ENCODE peak calls at places on chromosomes 5 and 9, in four cellular contexts. X, Q, P and S are unnamed samples.
A peak's percentile ranks its signal among the peaks of the same experiment; 100 is the strongest.

GRCh38 chr5:72746736-72747135 is 69.7 kb upstream of the TNPO1 start:
- DNase-seq in P (no peak), X (no peak), Q (no peak), S (no peak)

GRCh38 chr5:180673371-180674252 is 24.2 kb upstream of the FLT4 start:
- DNase-seq in P (no peak), Q (no peak), X (no peak), S (peak; percentile 50)

GRCh38 chr5:150058480-150059126 is 27.8 kb downstream of the CSF1R start:
- DNase-seq in X (no peak), Q (peak; percentile 66), P (no peak), S (no peak)

GRCh38 chr9:116661037-116661954 is 25.8 kb upstream of the TRIM32 start:
- DNase-seq in Q (peak; percentile 58), P (peak; percentile 57), X (peak; percentile 62), S (no peak)

GRCh38 chr9:137534256-137535119 is 15.7 kb downstream of the PNPLA7 start:
- DNase-seq in Q (peak; percentile 69), P (peak; percentile 81), X (peak; percentile 69), S (no peak)

GRCh38 chr5:96726802-96727201 is 64.6 kb downstream of the CAST start:
- DNase-seq in Q (no peak), P (no peak), X (no peak), S (no peak)

GRCh38 chr9:19146441-19146840 is 19.1 kb upstream of the PLIN2 start:
- DNase-seq in Q (no peak), P (no peak), X (no peak), S (no peak)

GRCh38 chr5:14937277-14937676 is 65.7 kb upstream of the ANKH start:
- DNase-seq in Q (no peak), P (no peak), X (no peak), S (no peak)

GRCh38 chr9:19161257-19162025 is 34.1 kb upstream of the PLIN2 start:
- DNase-seq in P (peak; percentile 100), X (no peak), Q (peak; percentile 50), S (no peak)

GRCh38 chr5:30932611-30933010 is 260.9 kb upstream of the CDH6 start:
- DNase-seq in X (no peak), P (no peak), Q (no peak), S (no peak)

GRCh38 chr9:69085523-69086283 is 50.2 kb downstream of the FXN start:
- DNase-seq in X (no peak), Q (no peak), P (peak; percentile 53), S (no peak)

GRCh38 chr9:36443581-36443980 is 43.5 kb upstream of the RNF38 start:
- DNase-seq in X (no peak), Q (no peak), P (no peak), S (no peak)

GRCh38 chr5:76196886-76197489 is 113.8 kb downstream of the SV2C start:
- DNase-seq in X (no peak), Q (no peak), P (no peak), S (no peak)

GRCh38 chr5:11863920-11864319 is 40.3 kb downstream of the CTNND2 start:
- DNase-seq in Q (no peak), X (no peak), P (no peak), S (no peak)

GRCh38 chr9:98795970-98796363 is 388 bp downstream of the ANKS6 start:
- DNase-seq in X (peak; percentile 45), Q (peak; percentile 58), P (no peak), S (peak; percentile 46)

GRCh38 chr5:157387683-157388093 is 72.3 kb upstream of the NIPAL4 start:
- DNase-seq in Q (no peak), X (no peak), P (peak; percentile 23), S (no peak)

GRCh38 chr5:38576971-38577684 is 20.7 kb upstream of the LIFR start:
- DNase-seq in P (no peak), Q (no peak), X (no peak), S (no peak)

GRCh38 chr9:88984543-88984883 is 6.8 kb upstream of the S1PR3 start:
- DNase-seq in P (no peak), X (no peak), Q (no peak), S (no peak)
- TF ChIP-seq SP1 in P (no peak), X (no peak), Q (no peak), S (no peak)

DNA sequence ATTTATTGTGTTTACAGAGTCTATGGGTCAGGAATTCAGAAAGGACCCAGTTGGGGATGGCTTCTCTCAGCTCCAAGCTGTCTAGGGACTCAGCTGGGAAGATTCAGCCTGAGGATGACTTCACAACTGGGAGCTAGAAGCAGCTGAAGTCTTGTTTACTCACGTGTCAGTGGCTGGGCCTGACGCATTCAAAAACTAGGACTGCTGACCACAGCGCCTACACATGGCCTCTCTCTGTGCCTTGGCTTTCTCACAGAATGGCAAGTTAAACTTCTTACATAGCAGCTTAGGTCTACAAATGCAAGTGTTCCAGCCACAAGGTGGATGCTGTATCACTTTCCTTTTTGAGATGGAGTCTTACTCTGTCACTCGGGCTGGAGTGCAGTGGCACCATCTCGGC is 16.3 kb upstream of the PPP2CA start:
- DNase-seq in X (no peak), P (peak; percentile 67), Q (no peak), S (no peak)
- TF ChIP-seq ELF4 in X (no peak), P (no peak), Q (no peak), S (no peak)

GRCh38 chr9:134031071-134031470 is 5.8 kb downstream of the BRD3OS start:
- DNase-seq in P (no peak), X (no peak), Q (no peak), S (no peak)
- TF ChIP-seq SP1 in P (no peak), X (no peak), Q (no peak), S (no peak)

GRCh38 chr9:129412814-129413536 is 207.9 kb downstream of the C9orf50 start:
- DNase-seq in P (no peak), X (peak; percentile 39), Q (no peak), S (no peak)
- TF ChIP-seq ELF4 in P (no peak), X (no peak), Q (peak; percentile 64), S (no peak)

DNA sequence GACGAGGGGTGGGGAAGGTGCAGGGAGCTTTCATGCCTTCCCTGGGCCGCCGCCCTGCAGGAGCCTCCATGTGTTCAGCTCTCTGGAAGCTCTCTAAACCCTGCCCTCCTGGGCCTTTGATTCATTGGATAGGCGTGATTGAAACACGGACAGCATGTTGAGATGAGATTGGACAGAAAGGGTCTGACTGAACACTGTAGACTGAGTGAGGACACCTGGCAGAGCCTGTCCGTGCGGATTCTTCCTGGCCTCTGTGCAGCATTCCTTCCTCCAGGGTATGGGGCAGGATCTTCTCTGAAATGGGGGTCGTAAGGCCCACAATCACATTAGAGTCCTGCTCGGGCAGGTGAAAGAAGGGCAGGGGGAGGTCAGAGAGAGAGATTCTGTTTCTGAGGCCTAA is 12.8 kb downstream of the RPL12 start:
- DNase-seq in Q (no peak), P (no peak), X (no peak), S (no peak)
- TF ChIP-seq SP1 in Q (no peak), P (no peak), X (no peak), S (no peak)

GRCh38 chr5:79416499-79416898 is 97.4 kb downstream of the HOMER1 start:
- DNase-seq in P (no peak), X (no peak), Q (no peak), S (no peak)
- TF ChIP-seq ELF4 in P (no peak), X (no peak), Q (no peak), S (no peak)

GRCh38 chr5:143010335-143010734 is 240.2 kb downstream of the ARHGAP26 start:
- DNase-seq in Q (no peak), X (no peak), P (no peak), S (no peak)
- TF ChIP-seq SP1 in Q (no peak), X (no peak), P (no peak), S (no peak)